ENCODE peak calls at places on chromosomes 12 and 14, in ten cellular contexts. H, L, Z, D, N, A, B, U, S and V are unnamed samples.

GRCh38 chr14:78530078-78530477 is 359.9 kb downstream of the NRXN3 start:
- DNase-seq in Z (no peak), U (no peak), S (peak), A (no peak), N (peak), D (no peak), B (no peak), L (no peak), H (peak), V (peak)

GRCh38 chr12:18462437-18462836 is 201.1 kb downstream of the PIK3C2G start:
- DNase-seq in S (peak), U (no peak), N (no peak), H (peak), B (no peak), L (no peak), Z (no peak), D (peak), A (no peak), V (no peak)

GRCh38 chr12:113030875-113031525 is 25.5 kb upstream of the DTX1 start:
- DNase-seq in D (peak), U (peak), H (peak), N (peak), A (no peak), S (peak), Z (no peak), B (no peak), L (no peak), V (peak)

GRCh38 chr12:124006582-124007170 is 33.7 kb downstream of the ZNF664 start:
- DNase-seq in Z (no peak), A (no peak), D (no peak), S (no peak), L (no peak), H (no peak), U (no peak), B (no peak), N (peak), V (no peak)

GRCh38 chr12:78671295-78671694 is 193.3 kb upstream of the SYT1 start:
- DNase-seq in D (no peak), H (peak), S (peak), A (no peak), N (no peak), L (no peak), Z (no peak), U (no peak), B (no peak), V (peak)

GRCh38 chr12:15706010-15706676 is 83.0 kb downstream of the EPS8 start:
- DNase-seq in Z (no peak), B (no peak), S (no peak), L (peak), D (no peak), N (no peak), H (no peak), U (no peak), A (no peak), V (no peak)

GRCh38 chr12:106301611-106302321 is 767 bp upstream of the TCP11L2 start:
- DNase-seq in S (peak), U (no peak), L (peak), A (peak), B (peak), Z (peak), N (peak), H (peak), D (no peak), V (peak)

GRCh38 chr12:121057794-121058193 is 18.7 kb upstream of the OASL start:
- DNase-seq in H (no peak), N (no peak), L (peak), A (no peak), U (no peak), B (no peak), S (no peak), D (no peak), Z (no peak), V (no peak)

GRCh38 chr12:111368291-111368683 is 608 bp downstream of the PHETA1 start:
- DNase-seq in N (peak), U (no peak), Z (no peak), S (peak), B (peak), A (no peak), H (no peak), D (no peak), L (peak), V (no peak)

GRCh38 chr12:99372257-99372933 is 275.2 kb upstream of the GARIN6 start:
- DNase-seq in B (no peak), L (no peak), D (no peak), A (no peak), N (no peak), H (no peak), U (no peak), S (no peak), Z (no peak), V (no peak)

GRCh38 chr12:51351913-51352532 is 5.5 kb upstream of the CELA1 start:
- DNase-seq in H (peak), L (peak), A (no peak), D (no peak), S (peak), U (peak), Z (peak), B (no peak), N (peak), V (peak)

GRCh38 chr12:2582631-2583616 is 211.8 kb upstream of the FKBP4 start:
- DNase-seq in Z (no peak), A (no peak), H (peak), D (no peak), L (peak), S (peak), N (peak), U (peak), B (peak), V (peak)

GRCh38 chr12:119013023-119013422 is 31.7 kb downstream of the SRRM4 start:
- DNase-seq in Z (no peak), H (no peak), L (no peak), N (no peak), U (no peak), B (no peak), A (no peak), S (no peak), D (no peak), V (no peak)

GRCh38 chr14:36105401-36105800 is 71.1 kb downstream of the PTCSC3 start:
- DNase-seq in Z (no peak), N (no peak), U (peak), S (no peak), A (no peak), B (no peak), D (no peak), H (no peak), L (no peak), V (peak)

GRCh38 chr14:39310071-39310470 is 76.4 kb downstream of the MIA2 start:
- DNase-seq in B (no peak), U (no peak), H (peak), N (no peak), D (no peak), Z (no peak), L (no peak), S (peak), A (no peak), V (no peak)

GRCh38 chr14:79809849-79810612 is 401.3 kb downstream of the DIO2 start:
- DNase-seq in A (no peak), N (peak), S (peak), D (no peak), H (peak), L (no peak), Z (no peak), U (no peak), B (no peak), V (no peak)

GRCh38 chr14:101814869-101815268 is 53.4 kb downstream of the PPP2R5C start:
- DNase-seq in D (no peak), L (no peak), B (no peak), S (no peak), H (no peak), A (no peak), Z (no peak), U (no peak), N (peak), V (no peak)

GRCh38 chr14:101888182-101888581 is 76.2 kb upstream of the DYNC1H1 start:
- DNase-seq in B (no peak), S (no peak), H (no peak), L (peak), U (no peak), D (no peak), N (no peak), A (no peak), Z (no peak), V (no peak)

GRCh38 chr12:63821781-63822251 is 22.7 kb upstream of the SRGAP1 start:
- DNase-seq in U (no peak), S (no peak), N (no peak), B (peak), L (no peak), H (peak), Z (no peak), A (no peak), D (no peak), V (no peak)

GRCh38 chr12:95859344-95859816 is 628 bp downstream of the SNRPF start:
- DNase-seq in A (no peak), U (no peak), L (no peak), S (peak), D (no peak), Z (no peak), H (peak), B (no peak), N (no peak), V (peak)

GRCh38 chr12:76706099-76706498 is 57.8 kb upstream of the ZDHHC17 start:
- DNase-seq in B (no peak), L (no peak), S (peak), A (no peak), N (peak), U (no peak), H (peak), Z (no peak), D (no peak), V (no peak)

GRCh38 chr12:93790472-93791152 is 113.4 kb downstream of the CRADD start:
- DNase-seq in A (no peak), N (peak), Z (no peak), H (peak), L (no peak), B (no peak), S (peak), U (no peak), D (no peak), V (no peak)

GRCh38 chr12:57488397-57489156 is 709 bp downstream of the MARS1 start:
- DNase-seq in L (no peak), D (no peak), U (no peak), A (no peak), S (peak), Z (no peak), H (no peak), N (no peak), B (no peak), V (no peak)

GRCh38 chr12:27709932-27710591 is 570 bp upstream of the MRPS35 start:
- DNase-seq in Z (no peak), H (peak), U (no peak), D (no peak), N (no peak), S (peak), L (peak), A (no peak), B (no peak), V (peak)

GRCh38 chr14:32190713-32191112 is 11.1 kb upstream of the RNU6-7 start:
- DNase-seq in S (peak), A (no peak), B (no peak), Z (no peak), N (no peak), D (no peak), H (peak), L (no peak), U (no peak), V (no peak)

GRCh38 chr14:44912041-44912869 is 49.5 kb downstream of the KLHL28 start:
- DNase-seq in D (no peak), S (no peak), A (no peak), B (peak), Z (no peak), L (no peak), H (no peak), U (no peak), N (no peak), V (no peak)

GRCh38 chr12:122986258-122986871 is 5.9 kb downstream of the ARL6IP4 start:
- DNase-seq in L (no peak), B (no peak), H (no peak), A (no peak), D (no peak), U (no peak), N (no peak), Z (no peak), S (no peak), V (no peak)

GRCh38 chr12:44812062-44812461 is 64.1 kb downstream of the NELL2 start:
- DNase-seq in N (peak), Z (no peak), L (peak), B (no peak), A (no peak), U (peak), H (no peak), S (no peak), D (no peak), V (no peak)

GRCh38 chr12:109920266-109920780 is 20.2 kb downstream of the TCHP start:
- DNase-seq in L (no peak), N (no peak), D (no peak), B (no peak), A (no peak), S (no peak), U (no peak), Z (no peak), H (no peak), V (no peak)

GRCh38 chr14:49954171-49954631 is 61.3 kb downstream of the ARF6 start:
- DNase-seq in N (no peak), B (no peak), A (no peak), S (peak), H (peak), D (no peak), Z (no peak), U (no peak), L (no peak), V (no peak)

GRCh38 chr14:41605550-41606248 is 977 bp upstream of the LRFN5 start:
- DNase-seq in H (peak), Z (no peak), B (no peak), N (no peak), L (peak), U (no peak), S (peak), A (no peak), D (no peak), V (peak)

GRCh38 chr14:41607966-41608663 is 1.4 kb downstream of the LRFN5 start:
- DNase-seq in S (peak), Z (no peak), D (no peak), U (no peak), B (no peak), A (no peak), H (peak), N (no peak), L (peak), V (peak)

GRCh38 chr14:41604793-41605534 is 1.7 kb upstream of the LRFN5 start:
- DNase-seq in H (peak), N (no peak), S (peak), L (peak), U (no peak), Z (no peak), A (no peak), D (peak), B (peak), V (peak)

GRCh38 chr14:41607119-41607785 is 576 bp downstream of the LRFN5 start:
- DNase-seq in L (no peak), D (no peak), N (no peak), H (peak), U (no peak), S (peak), Z (no peak), A (no peak), B (no peak), V (no peak)

GRCh38 chr14:41606249-41607118 is at the start of gene LRFN5:
- DNase-seq in L (peak), Z (no peak), D (no peak), A (no peak), H (peak), N (no peak), U (no peak), S (peak), B (peak), V (peak)
- H3K4me3 ChIP-seq in L (peak), Z (peak), D (peak), A (peak), H (peak), N (no peak), U (no peak), S (peak), B (peak), V (peak)

DNA sequence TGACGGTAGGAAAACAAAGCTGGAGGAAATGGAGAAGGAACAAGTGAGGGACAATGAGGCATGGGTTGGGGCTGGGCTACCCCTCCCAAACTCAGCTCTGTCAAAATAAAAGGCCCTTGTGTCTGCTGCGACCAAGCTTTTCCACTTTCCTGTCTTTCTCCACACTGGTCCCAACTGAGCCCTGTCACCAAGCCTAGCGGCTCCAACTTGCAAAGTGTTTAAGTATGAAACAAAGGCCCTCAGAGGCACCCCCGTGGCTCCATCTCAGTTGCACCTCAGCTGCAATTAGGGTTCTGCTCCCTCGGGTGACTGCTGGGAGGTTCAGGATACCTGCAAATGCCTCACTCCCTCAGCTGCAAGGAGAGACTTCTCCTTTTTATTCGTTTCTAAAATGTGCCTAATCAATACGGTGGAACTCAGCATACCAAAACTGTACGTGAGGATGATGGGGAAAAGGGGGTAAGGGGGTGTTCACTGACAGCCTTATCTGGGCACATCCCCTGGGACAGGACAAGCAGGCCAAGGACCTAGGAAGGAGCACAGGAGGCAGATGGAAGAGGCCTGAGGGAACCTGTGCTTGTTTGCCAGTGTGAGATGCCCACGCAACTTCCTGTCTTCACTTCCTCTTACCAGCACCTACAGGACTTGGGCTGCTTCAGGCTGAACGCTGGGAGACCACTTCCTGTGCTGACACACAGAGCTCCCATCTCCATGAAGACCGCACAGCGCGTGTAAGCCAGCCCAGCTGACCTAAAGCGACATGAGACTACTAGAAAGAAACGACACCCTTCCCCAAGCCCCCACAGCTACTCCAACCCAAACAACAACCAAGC is 8.9 kb downstream of the VAMP1 start:
- DNase-seq in A (peak), L (peak), U (no peak), S (no peak), H (no peak), B (no peak), N (peak), Z (peak), D (no peak), V (no peak)
- H3K4me3 ChIP-seq in A (peak), L (no peak), U (no peak), S (no peak), H (no peak), B (no peak), N (peak), Z (peak), D (no peak), V (no peak)

DNA sequence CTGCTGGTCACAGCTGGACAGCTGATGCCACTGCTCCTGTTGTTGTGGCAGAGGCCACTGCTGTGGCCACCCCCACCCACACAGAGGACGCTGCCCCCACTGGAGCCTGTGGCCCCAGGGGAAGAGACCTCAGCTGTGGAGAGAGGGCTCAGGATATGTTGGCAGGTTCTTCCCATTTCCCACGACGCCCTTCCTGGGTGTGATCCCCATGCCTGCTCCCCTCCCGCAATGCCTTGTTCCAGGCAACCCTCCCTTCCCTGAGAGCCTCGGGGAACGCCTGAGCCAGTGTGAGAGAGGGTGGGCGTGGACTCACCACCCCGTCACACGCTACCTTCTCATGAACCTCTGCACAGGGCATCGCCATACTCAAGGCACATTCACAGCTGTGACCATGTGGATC is 5.7 kb upstream of the KRT82 start:
- DNase-seq in U (no peak), H (no peak), A (no peak), B (no peak), D (no peak), S (no peak), N (no peak), Z (no peak), L (no peak), V (no peak)
- H3K4me3 ChIP-seq in U (no peak), H (no peak), A (no peak), B (no peak), D (no peak), S (no peak), N (no peak), Z (no peak), L (no peak), V (no peak)

GRCh38 chr14:23113346-23114119 is 5.5 kb downstream of the CEBPE start:
- DNase-seq in B (no peak), U (no peak), H (peak), D (no peak), Z (no peak), L (no peak), A (no peak), N (no peak), S (peak), V (no peak)
- H3K4me3 ChIP-seq in B (no peak), U (no peak), H (no peak), D (no peak), Z (no peak), L (no peak), A (no peak), N (no peak), S (no peak), V (no peak)

GRCh38 chr12:49345048-49345839 is 1.4 kb upstream of the DNAJC22 start:
- DNase-seq in H (no peak), Z (no peak), L (no peak), S (no peak), U (no peak), N (no peak), B (no peak), D (no peak), A (no peak), V (peak)
- H3K4me3 ChIP-seq in H (peak), Z (peak), L (peak), S (peak), U (no peak), N (no peak), B (peak), D (peak), A (peak), V (no peak)

GRCh38 chr12:127145929-127146789 is 1120.8 kb upstream of the TMEM132C start:
- DNase-seq in H (peak), S (peak), D (no peak), Z (peak), L (peak), A (peak), B (peak), U (peak), N (peak), V (no peak)

GRCh38 chr12:127146991-127147718 is 1119.8 kb upstream of the TMEM132C start:
- DNase-seq in B (no peak), Z (no peak), D (no peak), S (no peak), A (no peak), H (no peak), N (no peak), L (no peak), U (no peak), V (no peak)

GRCh38 chr12:127147724-127148123 is 1119.2 kb upstream of the TMEM132C start:
- DNase-seq in S (no peak), B (no peak), N (no peak), A (no peak), H (no peak), Z (no peak), U (no peak), L (no peak), D (no peak), V (no peak)

GRCh38 chr12:127144770-127145169 is 1122.2 kb upstream of the TMEM132C start:
- DNase-seq in D (no peak), L (no peak), N (no peak), Z (no peak), B (no peak), A (no peak), S (no peak), U (no peak), H (no peak), V (no peak)

DNA sequence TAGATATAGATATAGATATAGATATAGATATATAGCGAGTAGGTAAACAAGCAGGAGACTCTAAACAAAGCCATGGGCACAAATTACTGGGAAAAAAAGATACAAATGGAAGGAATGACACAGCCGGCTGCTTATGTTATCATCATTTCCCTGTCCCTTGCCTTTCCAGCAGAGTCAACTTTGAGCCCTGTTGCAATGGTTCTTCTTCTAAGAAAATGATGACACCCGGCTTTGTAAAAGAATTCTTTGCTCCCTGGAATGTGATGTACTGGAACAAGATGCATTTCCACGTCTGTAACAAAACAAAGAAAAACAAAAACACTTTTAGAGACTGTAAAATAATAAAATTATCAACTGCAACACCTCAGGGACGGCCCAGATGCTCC is 1121.4 kb upstream of the TMEM132C start:
- DNase-seq in B (no peak), Z (no peak), U (no peak), N (no peak), D (no peak), L (no peak), S (peak), A (no peak), H (peak), V (no peak)
- H3K4me3 ChIP-seq in B (peak), Z (peak), U (peak), N (no peak), D (peak), L (peak), S (peak), A (peak), H (peak), V (no peak)